ENCODE peak calls at places on chromosome 11, in five cellular contexts. One of them, this sample, is unnamed.

GRCh38 chr11:86101493-86101892 is 32.6 kb upstream of the PICALM start:
- DNase-seq in neuronal stem cell: no peak
- DNase-seq in cardiac muscle cell: no peak
- DNase-seq in colonic mucosa: no peak
- DNase-seq in IMR-90: peak; percentile 54
- DNase-seq in this sample: no peak

GRCh38 chr11:11931461-11932055 is 76.9 kb downstream of the DKK3 start:
- DNase-seq in colonic mucosa: no peak
- DNase-seq in IMR-90: peak; percentile 74
- DNase-seq in neuronal stem cell: peak; percentile 14
- DNase-seq in cardiac muscle cell: peak; percentile 82
- DNase-seq in this sample: no peak

GRCh38 chr11:10044618-10045017 is 249.4 kb downstream of the SBF2 start:
- DNase-seq in neuronal stem cell: no peak
- DNase-seq in cardiac muscle cell: no peak
- DNase-seq in IMR-90: no peak
- DNase-seq in colonic mucosa: no peak
- DNase-seq in this sample: no peak

GRCh38 chr11:119496997-119497396 is 74.0 kb upstream of the THY1 start:
- DNase-seq in neuronal stem cell: no peak
- DNase-seq in colonic mucosa: no peak
- DNase-seq in IMR-90: no peak
- DNase-seq in cardiac muscle cell: no peak
- DNase-seq in this sample: no peak

GRCh38 chr11:106426696-106427095 is 349.2 kb downstream of the AASDHPPT start:
- DNase-seq in neuronal stem cell: no peak
- DNase-seq in cardiac muscle cell: no peak
- DNase-seq in IMR-90: no peak
- DNase-seq in colonic mucosa: no peak
- DNase-seq in this sample: no peak

GRCh38 chr11:63880031-63880841 is 36.7 kb downstream of the RCOR2 start:
- DNase-seq in cardiac muscle cell: peak; percentile 66
- DNase-seq in colonic mucosa: no peak
- DNase-seq in IMR-90: peak; percentile 82
- DNase-seq in neuronal stem cell: no peak
- DNase-seq in this sample: no peak

GRCh38 chr11:75325713-75326438 is 25.6 kb downstream of the ARRB1 start:
- DNase-seq in neuronal stem cell: no peak
- DNase-seq in IMR-90: peak; percentile 97
- DNase-seq in colonic mucosa: peak; percentile 71
- DNase-seq in cardiac muscle cell: peak; percentile 93
- DNase-seq in this sample: peak; percentile 85

GRCh38 chr11:8930456-8931175 is 2.1 kb downstream of the C11orf16 start:
- DNase-seq in neuronal stem cell: no peak
- DNase-seq in cardiac muscle cell: no peak
- DNase-seq in colonic mucosa: no peak
- DNase-seq in IMR-90: no peak
- DNase-seq in this sample: no peak

GRCh38 chr11:68749061-68749491 is 2.2 kb downstream of the TESMIN start:
- DNase-seq in IMR-90: peak; percentile 4
- DNase-seq in colonic mucosa: no peak
- DNase-seq in neuronal stem cell: peak; percentile 4
- DNase-seq in cardiac muscle cell: no peak
- DNase-seq in this sample: no peak

GRCh38 chr11:128707671-128708070 is 13.8 kb downstream of the FLI1 start:
- DNase-seq in colonic mucosa: no peak
- DNase-seq in neuronal stem cell: no peak
- DNase-seq in cardiac muscle cell: peak; percentile 53
- DNase-seq in IMR-90: peak; percentile 76
- DNase-seq in this sample: no peak

GRCh38 chr11:70628176-70628860 is 230.0 kb downstream of the CTTN start:
- DNase-seq in neuronal stem cell: no peak
- DNase-seq in cardiac muscle cell: no peak
- DNase-seq in IMR-90: no peak
- DNase-seq in colonic mucosa: no peak
- DNase-seq in this sample: no peak
- H3K9me3 ChIP-seq in neuronal stem cell: no peaks in the 10 kb centered on the region
- H3K9me3 ChIP-seq in cardiac muscle cell: no peaks in the 10 kb centered on the region
- H3K9me3 ChIP-seq in IMR-90: peaks cover 4% of the 10 kb centered on the region
- H3K9me3 ChIP-seq in colonic mucosa: no peaks in the 10 kb centered on the region
- H3K9me3 ChIP-seq in this sample: no peaks in the 10 kb centered on the region

GRCh38 chr11:130508913-130509312 is 60.5 kb downstream of the ADAMTS15 start:
- DNase-seq in neuronal stem cell: no peak
- DNase-seq in colonic mucosa: no peak
- DNase-seq in cardiac muscle cell: no peak
- DNase-seq in IMR-90: no peak
- DNase-seq in this sample: no peak
- H3K9me3 ChIP-seq in neuronal stem cell: peaks cover 8% of the 10 kb centered on the region
- H3K9me3 ChIP-seq in colonic mucosa: no peaks in the 10 kb centered on the region
- H3K9me3 ChIP-seq in cardiac muscle cell: no peaks in the 10 kb centered on the region
- H3K9me3 ChIP-seq in IMR-90: peaks cover 5% of the 10 kb centered on the region
- H3K9me3 ChIP-seq in this sample: peaks cover 10% of the 10 kb centered on the region

GRCh38 chr11:78583889-78584288 is 9.2 kb upstream of the NARS2 start:
- DNase-seq in IMR-90: no peak
- DNase-seq in neuronal stem cell: no peak
- DNase-seq in cardiac muscle cell: no peak
- DNase-seq in colonic mucosa: no peak
- DNase-seq in this sample: no peak
- H3K9me3 ChIP-seq in IMR-90: peaks cover 15% of the 10 kb centered on the region
- H3K9me3 ChIP-seq in neuronal stem cell: peaks cover 3% of the 10 kb centered on the region
- H3K9me3 ChIP-seq in cardiac muscle cell: no peaks in the 10 kb centered on the region
- H3K9me3 ChIP-seq in colonic mucosa: no peaks in the 10 kb centered on the region
- H3K9me3 ChIP-seq in this sample: peaks cover 22% of the 10 kb centered on the region

DNA sequence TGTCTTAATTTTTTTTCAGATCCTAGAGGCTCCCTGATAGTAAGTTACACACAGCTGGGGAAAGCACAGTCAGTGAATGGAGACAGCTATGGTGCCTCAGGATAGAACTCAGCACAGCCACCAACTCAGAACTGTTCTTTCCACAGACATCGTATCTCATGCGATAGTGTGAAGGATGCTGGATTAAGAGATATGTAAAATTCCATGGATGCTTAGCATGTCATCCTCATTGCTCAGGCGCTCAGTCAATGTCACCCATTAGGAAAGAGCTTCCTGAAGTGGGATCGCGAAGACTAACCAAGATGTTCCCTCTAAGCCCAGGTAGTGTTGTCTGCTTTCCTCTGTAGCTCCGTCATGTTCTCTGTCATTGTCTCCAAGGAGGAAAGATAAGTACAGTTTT is 1000.4 kb downstream of the OPCML start:
- DNase-seq in colonic mucosa: no peak
- DNase-seq in neuronal stem cell: no peak
- DNase-seq in cardiac muscle cell: peak; percentile 25
- DNase-seq in IMR-90: no peak
- DNase-seq in this sample: no peak
- H3K9me3 ChIP-seq in colonic mucosa: no peaks in the 10 kb centered on the region
- H3K9me3 ChIP-seq in neuronal stem cell: no peaks in the 10 kb centered on the region
- H3K9me3 ChIP-seq in cardiac muscle cell: no peaks in the 10 kb centered on the region
- H3K9me3 ChIP-seq in IMR-90: no peaks in the 10 kb centered on the region
- H3K9me3 ChIP-seq in this sample: no peaks in the 10 kb centered on the region

GRCh38 chr11:70672991-70673670 is 274.8 kb downstream of the CTTN start:
- DNase-seq in IMR-90: no peak
- DNase-seq in cardiac muscle cell: no peak
- DNase-seq in colonic mucosa: no peak
- DNase-seq in neuronal stem cell: no peak
- DNase-seq in this sample: no peak
- H3K9me3 ChIP-seq in IMR-90: no peaks in the 10 kb centered on the region
- H3K9me3 ChIP-seq in cardiac muscle cell: no peaks in the 10 kb centered on the region
- H3K9me3 ChIP-seq in colonic mucosa: no peaks in the 10 kb centered on the region
- H3K9me3 ChIP-seq in neuronal stem cell: peaks cover 2% of the 10 kb centered on the region
- H3K9me3 ChIP-seq in this sample: no peaks in the 10 kb centered on the region

GRCh38 chr11:2345050-2345449 is 32.1 kb upstream of the CD81 start:
- DNase-seq in IMR-90: no peak
- DNase-seq in cardiac muscle cell: no peak
- DNase-seq in neuronal stem cell: no peak
- DNase-seq in colonic mucosa: no peak
- DNase-seq in this sample: no peak

GRCh38 chr11:2346014-2346413 is 31.1 kb upstream of the CD81 start:
- DNase-seq in neuronal stem cell: no peak
- DNase-seq in cardiac muscle cell: no peak
- DNase-seq in colonic mucosa: no peak
- DNase-seq in IMR-90: no peak
- DNase-seq in this sample: no peak

GRCh38 chr11:2348986-2349385 is 28.1 kb upstream of the CD81 start:
- DNase-seq in colonic mucosa: no peak
- DNase-seq in IMR-90: peak; percentile 59
- DNase-seq in cardiac muscle cell: peak; percentile 25
- DNase-seq in neuronal stem cell: no peak
- DNase-seq in this sample: no peak

GRCh38 chr11:2347449-2347848 is 29.7 kb upstream of the CD81 start:
- DNase-seq in cardiac muscle cell: no peak
- DNase-seq in neuronal stem cell: no peak
- DNase-seq in colonic mucosa: no peak
- DNase-seq in IMR-90: no peak
- DNase-seq in this sample: no peak

GRCh38 chr11:2346586-2347335 is 30.3 kb upstream of the CD81 start:
- DNase-seq in neuronal stem cell: no peak
- DNase-seq in colonic mucosa: no peak
- DNase-seq in cardiac muscle cell: no peak
- DNase-seq in IMR-90: no peak
- DNase-seq in this sample: no peak
- H3K9me3 ChIP-seq in neuronal stem cell: peaks cover 24% of the 10 kb centered on the region
- H3K9me3 ChIP-seq in colonic mucosa: no peaks in the 10 kb centered on the region
- H3K9me3 ChIP-seq in cardiac muscle cell: no peaks in the 10 kb centered on the region
- H3K9me3 ChIP-seq in IMR-90: peaks cover 17% of the 10 kb centered on the region
- H3K9me3 ChIP-seq in this sample: peaks cover 12% of the 10 kb centered on the region

This sample was measured in stomach.